ENCODE peak calls at places on chromosomes 6 and 20, in five cellular contexts. One of them, this sample, is unnamed.

GRCh38 chr6:138307816-138308727 is 69.6 kb upstream of the SMIM28 start:
- DNase-seq in anterior cingulate cortex: peak
- DNase-seq in choroid plexus epithelial cell: peak
- DNase-seq in NCI-H1048: no peak
- DNase-seq in Calu3: no peak
- DNase-seq in this sample: peak

GRCh38 chr6:106134087-106134770 is 48.1 kb downstream of the PRDM1 start:
- DNase-seq in anterior cingulate cortex: no peak
- DNase-seq in choroid plexus epithelial cell: no peak
- DNase-seq in NCI-H1048: no peak
- DNase-seq in Calu3: no peak
- DNase-seq in this sample: no peak

GRCh38 chr6:125294925-125295324 is 6.8 kb downstream of the HDDC2 start:
- DNase-seq in anterior cingulate cortex: no peak
- DNase-seq in choroid plexus epithelial cell: no peak
- DNase-seq in NCI-H1048: no peak
- DNase-seq in Calu3: no peak
- DNase-seq in this sample: no peak

GRCh38 chr6:4488389-4488788 is 287.8 kb upstream of the CDYL start:
- DNase-seq in anterior cingulate cortex: no peak
- DNase-seq in choroid plexus epithelial cell: no peak
- DNase-seq in NCI-H1048: no peak
- DNase-seq in Calu3: no peak
- DNase-seq in this sample: no peak

GRCh38 chr6:2376429-2377355 is 131.3 kb upstream of the GMDS start:
- DNase-seq in anterior cingulate cortex: no peak
- DNase-seq in choroid plexus epithelial cell: no peak
- DNase-seq in NCI-H1048: no peak
- DNase-seq in Calu3: no peak
- DNase-seq in this sample: no peak

GRCh38 chr6:151004415-151005024 is 139.0 kb downstream of the MTHFD1L start:
- DNase-seq in anterior cingulate cortex: no peak
- DNase-seq in choroid plexus epithelial cell: peak
- DNase-seq in NCI-H1048: peak
- DNase-seq in Calu3: peak
- DNase-seq in this sample: no peak

GRCh38 chr6:155485756-155486155 is 30.1 kb upstream of the NOX3 start:
- DNase-seq in anterior cingulate cortex: no peak
- DNase-seq in choroid plexus epithelial cell: no peak
- DNase-seq in NCI-H1048: no peak
- DNase-seq in Calu3: no peak
- DNase-seq in this sample: no peak

GRCh38 chr6:75205776-75206334 is at the start of gene COL12A1:
- DNase-seq in anterior cingulate cortex: no peak
- DNase-seq in choroid plexus epithelial cell: peak
- DNase-seq in NCI-H1048: peak
- DNase-seq in Calu3: peak
- DNase-seq in this sample: peak

GRCh38 chr6:44342052-44342451 is 398 bp upstream of the SPATS1 start:
- DNase-seq in anterior cingulate cortex: no peak
- DNase-seq in choroid plexus epithelial cell: no peak
- DNase-seq in NCI-H1048: no peak
- DNase-seq in Calu3: no peak
- DNase-seq in this sample: no peak

GRCh38 chr6:11586117-11586516 is 48.6 kb downstream of the TMEM170B start:
- DNase-seq in anterior cingulate cortex: no peak
- DNase-seq in choroid plexus epithelial cell: peak
- DNase-seq in NCI-H1048: no peak
- DNase-seq in Calu3: no peak
- DNase-seq in this sample: no peak

GRCh38 chr6:10837692-10837996 is 695 bp downstream of the MAK start:
- DNase-seq in anterior cingulate cortex: no peak
- DNase-seq in choroid plexus epithelial cell: peak
- DNase-seq in NCI-H1048: no peak
- DNase-seq in Calu3: no peak
- DNase-seq in this sample: no peak

GRCh38 chr6:36373368-36374009 is 14.0 kb downstream of the ETV7 start:
- DNase-seq in anterior cingulate cortex: no peak
- DNase-seq in choroid plexus epithelial cell: no peak
- DNase-seq in NCI-H1048: no peak
- DNase-seq in Calu3: no peak
- DNase-seq in this sample: no peak

GRCh38 chr20:22567944-22568871 is 16.2 kb downstream of the FOXA2 start:
- DNase-seq in anterior cingulate cortex: no peak
- DNase-seq in choroid plexus epithelial cell: no peak
- DNase-seq in NCI-H1048: no peak
- DNase-seq in Calu3: no peak
- DNase-seq in this sample: no peak

GRCh38 chr20:33653218-33653899 is 8.8 kb upstream of the C20orf144 start:
- DNase-seq in anterior cingulate cortex: peak
- DNase-seq in choroid plexus epithelial cell: peak
- DNase-seq in NCI-H1048: no peak
- DNase-seq in Calu3: peak
- DNase-seq in this sample: peak

GRCh38 chr6:34791164-34791841 is 580 bp upstream of the BLTP3A start:
- DNase-seq in anterior cingulate cortex: peak
- DNase-seq in choroid plexus epithelial cell: peak
- DNase-seq in NCI-H1048: no peak
- DNase-seq in Calu3: peak
- DNase-seq in this sample: peak

GRCh38 chr20:47809561-47809960 is 24.3 kb upstream of the SULF2 start:
- DNase-seq in anterior cingulate cortex: no peak
- DNase-seq in choroid plexus epithelial cell: no peak
- DNase-seq in NCI-H1048: no peak
- DNase-seq in Calu3: peak
- DNase-seq in this sample: no peak

GRCh38 chr6:116575227-116575626 is 3.9 kb downstream of the RWDD1 start:
- DNase-seq in anterior cingulate cortex: no peak
- DNase-seq in choroid plexus epithelial cell: no peak
- DNase-seq in NCI-H1048: no peak
- DNase-seq in Calu3: no peak
- DNase-seq in this sample: no peak

GRCh38 chr6:20483902-20484497 is 50.3 kb upstream of the CDKAL1 start:
- DNase-seq in anterior cingulate cortex: no peak
- DNase-seq in choroid plexus epithelial cell: peak
- DNase-seq in NCI-H1048: no peak
- DNase-seq in Calu3: no peak
- DNase-seq in this sample: no peak

GRCh38 chr6:33613146-33613793 is 7.9 kb upstream of the ITPR3 start:
- DNase-seq in anterior cingulate cortex: no peak
- DNase-seq in choroid plexus epithelial cell: peak
- DNase-seq in NCI-H1048: no peak
- DNase-seq in Calu3: peak
- DNase-seq in this sample: no peak

GRCh38 chr6:45454008-45454911 is 76.5 kb upstream of the SUPT3H start:
- DNase-seq in anterior cingulate cortex: no peak
- DNase-seq in choroid plexus epithelial cell: peak
- DNase-seq in NCI-H1048: no peak
- DNase-seq in Calu3: no peak
- DNase-seq in this sample: no peak

GRCh38 chr6:34496103-34496685 is 30.3 kb downstream of the PACSIN1 start:
- DNase-seq in anterior cingulate cortex: no peak
- DNase-seq in choroid plexus epithelial cell: no peak
- DNase-seq in NCI-H1048: no peak
- DNase-seq in Calu3: no peak
- DNase-seq in this sample: no peak

GRCh38 chr6:97009781-97010492 is 85.4 kb downstream of the KLHL32 start:
- DNase-seq in anterior cingulate cortex: peak
- DNase-seq in choroid plexus epithelial cell: no peak
- DNase-seq in NCI-H1048: no peak
- DNase-seq in Calu3: no peak
- DNase-seq in this sample: no peak

GRCh38 chr6:102759415-102759814 is 1365.9 kb downstream of the GRIK2 start:
- DNase-seq in anterior cingulate cortex: no peak
- DNase-seq in choroid plexus epithelial cell: peak
- DNase-seq in NCI-H1048: no peak
- DNase-seq in Calu3: no peak
- DNase-seq in this sample: no peak

GRCh38 chr6:47414517-47415167 is 62.9 kb upstream of the CD2AP start:
- DNase-seq in anterior cingulate cortex: no peak
- DNase-seq in choroid plexus epithelial cell: peak
- DNase-seq in NCI-H1048: no peak
- DNase-seq in Calu3: no peak
- DNase-seq in this sample: no peak

GRCh38 chr6:52146851-52147445 is 39.2 kb upstream of the IL17A start:
- DNase-seq in anterior cingulate cortex: no peak
- DNase-seq in choroid plexus epithelial cell: no peak
- DNase-seq in NCI-H1048: no peak
- DNase-seq in Calu3: no peak
- DNase-seq in this sample: no peak

GRCh38 chr20:31870703-31871601 is 518 bp downstream of the TTLL9 start:
- DNase-seq in anterior cingulate cortex: no peak
- DNase-seq in choroid plexus epithelial cell: no peak
- DNase-seq in NCI-H1048: no peak
- DNase-seq in Calu3: no peak
- DNase-seq in this sample: peak

GRCh38 chr20:51446656-51447055 is 95.9 kb downstream of the NFATC2 start:
- DNase-seq in anterior cingulate cortex: no peak
- DNase-seq in choroid plexus epithelial cell: peak
- DNase-seq in NCI-H1048: no peak
- DNase-seq in Calu3: peak
- DNase-seq in this sample: peak

GRCh38 chr20:60857708-60858107 is 394.4 kb upstream of the CDH4 start:
- DNase-seq in anterior cingulate cortex: no peak
- DNase-seq in choroid plexus epithelial cell: peak
- DNase-seq in NCI-H1048: no peak
- DNase-seq in Calu3: no peak
- DNase-seq in this sample: no peak